ENCODE peak calls at places on chromosomes 4 and X, in four cellular contexts. O is adrenal gland, B is fibroblast of lung, P is A549. C is an unnamed sample.

GRCh38 chrX:23494741-23495140 is 160.1 kb downstream of the PTCHD1 start:
- DNase-seq in B (no peak), P (no peak), O (no peak), C (no peak)

GRCh38 chrX:43845776-43846175 is 36.5 kb downstream of the MAOB start:
- DNase-seq in O (no peak), P (no peak), B (no peak), C (no peak)

GRCh38 chrX:13829995-13830394 is 13.1 kb upstream of the GPM6B start:
- DNase-seq in B (no peak), P (no peak), O (no peak), C (no peak)

GRCh38 chr4:74223098-74223497 is 65.2 kb downstream of the MTHFD2L start:
- DNase-seq in B (no peak), O (no peak), P (no peak), C (no peak)

GRCh38 chr4:152663203-152664066 is 16.4 kb downstream of the TMEM154 start:
- DNase-seq in P (no peak), O (no peak), B (no peak), C (peak; percentile 14)

GRCh38 chrX:134999469-134999868 is 8.7 kb downstream of the SMIM10 start:
- DNase-seq in O (no peak), P (peak; percentile 22), B (peak; percentile 46), C (peak; percentile 70)

GRCh38 chr4:81405900-81406401 is 65.8 kb downstream of the RASGEF1B start:
- DNase-seq in P (peak; percentile 29), O (peak; percentile 66), B (peak; percentile 59), C (peak; percentile 80)

GRCh38 chrX:71930298-71930697 is 19.7 kb downstream of the NHSL2 start:
- DNase-seq in B (peak; percentile 25), P (no peak), O (no peak), C (peak; percentile 75)

GRCh38 chr4:182251116-182251515 is 7.9 kb downstream of the TENM3 start:
- DNase-seq in O (no peak), P (no peak), B (no peak), C (no peak)

GRCh38 chr4:80202190-80202711 is 4.9 kb downstream of the PRDM8 start:
- DNase-seq in O (peak; percentile 80), B (peak; percentile 80), P (peak; percentile 63), C (peak; percentile 60)

GRCh38 chrX:63350551-63350950 is 581 bp downstream of the SPIN4 start:
- DNase-seq in B (peak; percentile 22), P (peak; percentile 14), O (peak; percentile 49), C (peak; percentile 3)

GRCh38 chr4:187602339-187603092 is 393.1 kb upstream of the ZFP42 start:
- DNase-seq in B (peak; percentile 89), P (no peak), O (no peak), C (peak; percentile 54)

GRCh38 chr4:42671431-42672194 is 14.7 kb upstream of the ATP8A1 start:
- DNase-seq in P (no peak), B (no peak), O (no peak), C (no peak)

GRCh38 chrX:154321624-154322023 is 26.0 kb downstream of the TKTL1 start:
- DNase-seq in P (no peak), B (no peak), O (no peak), C (no peak)

GRCh38 chr4:21726255-21726815 is 222.2 kb downstream of the KCNIP4 start:
- DNase-seq in B (peak; percentile 48), O (no peak), P (no peak), C (peak; percentile 15)

GRCh38 chrX:108199691-108200090 is 108.1 kb downstream of the ATG4A start:
- DNase-seq in O (no peak), B (peak; percentile 15), P (peak; percentile 22), C (peak; percentile 59)

GRCh38 chr4:71830497-71831178 is 46.8 kb upstream of the GC start:
- DNase-seq in O (no peak), P (no peak), B (no peak), C (no peak)

GRCh38 chr4:7475207-7475606 is 40.5 kb upstream of the PSAPL1 start:
- DNase-seq in B (no peak), O (no peak), P (no peak), C (no peak)

GRCh38 chr4:55753856-55754255 is 65.7 kb upstream of the EXOC1L start:
- DNase-seq in O (no peak), B (no peak), P (no peak), C (no peak)

GRCh38 chr4:115334736-115335411 is 221.5 kb upstream of the NDST4 start:
- DNase-seq in O (no peak), B (no peak), P (no peak), C (no peak)

GRCh38 chr4:181728567-181728966 is 514.6 kb upstream of the TENM3 start:
- DNase-seq in O (no peak), B (peak; percentile 14), P (no peak), C (peak; percentile 3)

GRCh38 chr4:15234101-15234500 is 193.7 kb upstream of the C1QTNF7 start:
- DNase-seq in O (no peak), B (peak; percentile 87), P (no peak), C (peak; percentile 94)

GRCh38 chrX:24427747-24428019 is 37.4 kb upstream of the PDK3 start:
- DNase-seq in B (no peak), P (no peak), O (no peak), C (no peak)

GRCh38 chrX:118383120-118383519 is 37.2 kb downstream of the WDR44 start:
- DNase-seq in P (no peak), B (peak; percentile 58), O (no peak), C (peak; percentile 11)

GRCh38 chr4:25029479-25030282 is 1.1 kb downstream of the LGI2 start:
- DNase-seq in O (no peak), B (no peak), P (no peak), C (no peak)

GRCh38 chr4:16224669-16225068 is 1.6 kb downstream of the TAPT1 start:
- DNase-seq in O (no peak), B (no peak), P (no peak), C (no peak)

GRCh38 chrX:11214346-11215190 is 78.6 kb upstream of the AMELX start:
- DNase-seq in O (no peak), P (no peak), B (no peak), C (no peak)

GRCh38 chr4:145635117-145635516 is 15.9 kb downstream of the MMAA start:
- DNase-seq in B (no peak), P (no peak), O (no peak), C (no peak)

GRCh38 chrX:20046864-20047263 is 56.0 kb upstream of the BCLAF3 start:
- DNase-seq in B (no peak), O (no peak), P (no peak), C (no peak)

GRCh38 chr4:78902313-78902712 is 36.9 kb downstream of the PAQR3 start:
- DNase-seq in O (no peak), B (peak; percentile 5), P (no peak), C (peak; percentile 19)
- H3K4me3 ChIP-seq in O (no peak overlapping the region), B (no peak overlapping the region), P (no peak overlapping the region), C (no peak overlapping the region)

GRCh38 chr4:106818764-106819163 is 217.3 kb downstream of the DKK2 start:
- DNase-seq in P (no peak), O (no peak), B (no peak), C (peak; percentile 2)
- TF ChIP-seq CTCF in P (no peak), O (no peak), B (no peak), C (peak; percentile 28)

DNA sequence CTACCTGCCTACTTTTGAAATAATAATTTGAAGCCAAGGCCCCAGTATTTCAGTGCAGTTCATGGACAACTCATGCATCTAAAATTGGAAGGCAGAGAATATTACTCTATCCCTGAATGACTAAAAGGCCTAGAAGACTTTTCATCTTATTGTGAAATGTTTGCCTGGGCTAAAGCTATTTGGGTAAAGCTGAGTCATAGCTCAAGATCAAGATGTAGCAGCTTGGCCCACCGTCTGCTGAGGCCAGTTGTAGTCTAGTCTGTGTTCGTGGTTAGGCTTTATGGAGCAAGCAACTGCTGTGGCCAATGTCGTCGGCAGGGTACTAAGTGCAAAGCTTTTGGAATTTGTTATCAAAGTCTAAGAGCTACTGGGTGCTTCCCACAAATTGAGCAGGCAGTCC is 929.1 kb downstream of the RAB28 start:
- DNase-seq in B (peak; percentile 13), O (no peak), P (no peak), C (peak; percentile 59)
- H3K4me3 ChIP-seq in B (no peak overlapping the region), O (no peak overlapping the region), P (no peak overlapping the region), C (no peak overlapping the region)

DNA sequence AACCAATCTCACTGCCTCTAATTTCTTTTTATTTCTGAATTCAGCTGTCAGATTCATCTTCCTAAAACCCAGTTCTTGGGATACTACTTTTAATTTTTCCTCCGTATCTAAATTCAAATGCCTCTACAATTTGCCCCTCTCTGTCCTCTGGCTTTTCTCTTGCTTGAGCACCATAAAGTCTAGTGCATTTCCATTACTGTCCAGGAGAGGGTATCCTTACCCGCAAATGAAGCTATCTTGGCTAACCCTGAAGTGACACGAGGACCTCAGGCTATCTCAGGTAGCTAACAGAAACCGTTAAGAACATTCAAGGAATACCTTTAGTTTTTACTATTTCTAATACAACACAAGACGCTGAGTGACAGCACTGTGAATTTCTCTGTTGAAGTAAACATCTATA is 49.4 kb upstream of the PRR32 start:
- DNase-seq in P (peak; percentile 1), B (no peak), O (peak; percentile 49), C (peak; percentile 2)
- TF ChIP-seq CTCF in P (no peak), B (no peak), O (peak; percentile 76), C (peak; percentile 37)

GRCh38 chr4:132646186-132646585 is 502.9 kb upstream of the PCDH10 start:
- DNase-seq in O (no peak), B (peak; percentile 2), P (no peak), C (no peak)

GRCh38 chr4:132651193-132651592 is 497.9 kb upstream of the PCDH10 start:
- DNase-seq in P (no peak), O (no peak), B (no peak), C (no peak)
- H3K4me3 ChIP-seq in P (no peak overlapping the region), O (no peak overlapping the region), B (no peak overlapping the region), C (no peak overlapping the region)

GRCh38 chr4:162645381-162645780 is 481.6 kb upstream of the FSTL5 start:
- DNase-seq in B (peak; percentile 16), O (no peak), P (no peak), C (no peak)
- TF ChIP-seq CTCF in B (no peak), O (no peak), P (peak; percentile 53), C (no peak)

DNA sequence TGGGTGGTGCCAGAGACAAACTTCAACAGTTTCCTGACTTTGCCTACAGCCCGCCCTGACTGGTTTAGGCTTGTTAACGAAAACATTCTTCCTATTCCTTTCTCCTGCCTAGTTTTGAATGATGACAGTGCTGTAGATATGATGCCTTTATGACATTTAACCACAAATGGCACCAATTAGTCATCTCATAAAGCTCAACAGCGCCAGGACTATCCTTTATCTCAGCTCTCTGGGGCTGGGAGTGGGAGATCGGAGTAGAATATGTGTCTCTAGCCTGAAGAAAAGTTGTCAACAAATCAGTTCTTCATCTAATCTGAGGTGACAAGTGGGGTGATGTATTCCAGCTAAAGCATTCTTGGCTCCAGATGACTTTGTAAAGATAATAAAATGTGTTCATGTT is 64.6 kb upstream of the SH3RF1 start:
- DNase-seq in P (no peak), O (no peak), B (peak; percentile 86), C (no peak)
- H3K4me3 ChIP-seq in P (no peak overlapping the region), O (no peak overlapping the region), B (no peak overlapping the region), C (no peak overlapping the region)

DNA sequence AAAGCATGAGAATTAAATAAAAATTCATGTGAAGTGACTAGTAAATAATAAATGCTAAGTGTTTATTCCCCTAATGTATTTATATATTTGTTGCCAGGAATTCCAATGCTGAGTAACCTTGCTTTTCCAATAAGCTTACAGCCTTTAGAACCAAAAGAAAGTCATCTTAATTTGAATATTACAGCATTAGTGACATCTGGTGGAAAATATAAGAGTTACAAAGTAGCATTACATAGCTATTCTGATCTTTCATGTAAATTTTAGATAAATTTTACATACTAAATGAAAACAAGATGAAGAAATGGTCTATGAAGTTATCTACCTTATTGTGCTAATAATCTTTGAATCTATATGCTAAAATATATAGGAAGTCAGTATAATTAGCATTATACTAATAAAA is 10.4 kb downstream of the MAD2L1 start:
- DNase-seq in P (no peak), O (no peak), B (peak; percentile 39), C (peak; percentile 46)
- TF ChIP-seq CTCF in P (peak; percentile 28), O (peak; percentile 10), B (no peak), C (peak; percentile 26)

C was measured in fibroblast of mammary gland.